ENCODE peak calls at places on chromosomes 7 and 10, in seven cellular contexts. One of them, this sample, is unnamed. For H3K27me3, the result is how much of the 10 kb centered on the place peaks cover.

GRCh38 chr10:35343739-35344138 is 7.4 kb downstream of the CCNY start:
- DNase-seq in dorsolateral prefrontal cortex: no peak
- DNase-seq in AG04450: no peak
- DNase-seq in ascending aorta: no peak
- DNase-seq in H9: no peak
- DNase-seq in colonic mucosa: no peak
- DNase-seq in mammary epithelial cell: no peak
- DNase-seq in this sample: no peak

GRCh38 chr7:102425639-102426267 is 7.6 kb upstream of the ORAI2 start:
- DNase-seq in dorsolateral prefrontal cortex: no peak
- DNase-seq in AG04450: no peak
- DNase-seq in ascending aorta: peak
- DNase-seq in H9: peak
- DNase-seq in colonic mucosa: peak
- DNase-seq in mammary epithelial cell: no peak
- DNase-seq in this sample: no peak

GRCh38 chr7:79403451-79403850 is 50.0 kb downstream of the MAGI2 start:
- DNase-seq in dorsolateral prefrontal cortex: no peak
- DNase-seq in AG04450: no peak
- DNase-seq in ascending aorta: no peak
- DNase-seq in H9: no peak
- DNase-seq in colonic mucosa: no peak
- DNase-seq in mammary epithelial cell: no peak
- DNase-seq in this sample: no peak

GRCh38 chr7:90512841-90513254 is 43.4 kb downstream of the PTTG1IP2 start:
- DNase-seq in dorsolateral prefrontal cortex: no peak
- DNase-seq in AG04450: no peak
- DNase-seq in ascending aorta: no peak
- DNase-seq in H9: no peak
- DNase-seq in colonic mucosa: no peak
- DNase-seq in mammary epithelial cell: no peak
- DNase-seq in this sample: no peak

GRCh38 chr7:152366662-152367061 is 69.1 kb downstream of the KMT2C start:
- DNase-seq in dorsolateral prefrontal cortex: no peak
- DNase-seq in AG04450: no peak
- DNase-seq in ascending aorta: no peak
- DNase-seq in H9: no peak
- DNase-seq in colonic mucosa: peak
- DNase-seq in mammary epithelial cell: no peak
- DNase-seq in this sample: no peak

GRCh38 chr10:96720422-96721206 is at the start of gene PIK3AP1:
- DNase-seq in dorsolateral prefrontal cortex: no peak
- DNase-seq in AG04450: no peak
- DNase-seq in ascending aorta: no peak
- DNase-seq in H9: peak
- DNase-seq in colonic mucosa: peak
- DNase-seq in mammary epithelial cell: no peak
- DNase-seq in this sample: peak

GRCh38 chr10:35564276-35564982 is 40.7 kb upstream of the GJD4 start:
- DNase-seq in dorsolateral prefrontal cortex: no peak
- DNase-seq in AG04450: no peak
- DNase-seq in ascending aorta: no peak
- DNase-seq in H9: no peak
- DNase-seq in colonic mucosa: no peak
- DNase-seq in mammary epithelial cell: no peak
- DNase-seq in this sample: no peak

GRCh38 chr10:49140306-49141175 is 6.7 kb upstream of the FAM170B start:
- DNase-seq in dorsolateral prefrontal cortex: no peak
- DNase-seq in AG04450: no peak
- DNase-seq in ascending aorta: no peak
- DNase-seq in H9: no peak
- DNase-seq in colonic mucosa: no peak
- DNase-seq in mammary epithelial cell: no peak
- DNase-seq in this sample: no peak

GRCh38 chr10:131144711-131145375 is 166.7 kb downstream of the TCERG1L start:
- DNase-seq in dorsolateral prefrontal cortex: no peak
- DNase-seq in AG04450: no peak
- DNase-seq in ascending aorta: no peak
- DNase-seq in H9: no peak
- DNase-seq in colonic mucosa: no peak
- DNase-seq in mammary epithelial cell: no peak
- DNase-seq in this sample: no peak

GRCh38 chr7:23418046-23418445 is 52.2 kb downstream of the IGF2BP3 start:
- DNase-seq in dorsolateral prefrontal cortex: no peak
- DNase-seq in AG04450: no peak
- DNase-seq in ascending aorta: no peak
- DNase-seq in H9: no peak
- DNase-seq in colonic mucosa: no peak
- DNase-seq in mammary epithelial cell: peak
- DNase-seq in this sample: no peak

GRCh38 chr7:67663644-67664043 is 667.0 kb downstream of the TYW1 start:
- DNase-seq in dorsolateral prefrontal cortex: no peak
- DNase-seq in AG04450: no peak
- DNase-seq in ascending aorta: no peak
- DNase-seq in H9: no peak
- DNase-seq in colonic mucosa: no peak
- DNase-seq in mammary epithelial cell: no peak
- DNase-seq in this sample: no peak

GRCh38 chr10:132396495-132397035 is 435 bp upstream of the PWWP2B start:
- DNase-seq in dorsolateral prefrontal cortex: no peak
- DNase-seq in AG04450: no peak
- DNase-seq in ascending aorta: no peak
- DNase-seq in H9: no peak
- DNase-seq in colonic mucosa: no peak
- DNase-seq in mammary epithelial cell: no peak
- DNase-seq in this sample: peak

GRCh38 chr10:47311193-47311899 is 10.9 kb upstream of the GDF2 start:
- DNase-seq in dorsolateral prefrontal cortex: no peak
- DNase-seq in AG04450: no peak
- DNase-seq in ascending aorta: no peak
- DNase-seq in H9: no peak
- DNase-seq in colonic mucosa: peak
- DNase-seq in mammary epithelial cell: no peak
- DNase-seq in this sample: no peak

GRCh38 chr7:107179326-107180163 is 10.7 kb downstream of the HBP1 start:
- DNase-seq in dorsolateral prefrontal cortex: no peak
- DNase-seq in AG04450: no peak
- DNase-seq in ascending aorta: no peak
- DNase-seq in H9: no peak
- DNase-seq in colonic mucosa: peak
- DNase-seq in mammary epithelial cell: peak
- DNase-seq in this sample: peak

GRCh38 chr7:39415091-39415820 is 150.9 kb upstream of the YAE1 start:
- DNase-seq in dorsolateral prefrontal cortex: no peak
- DNase-seq in AG04450: no peak
- DNase-seq in ascending aorta: no peak
- DNase-seq in H9: no peak
- DNase-seq in colonic mucosa: no peak
- DNase-seq in mammary epithelial cell: no peak
- DNase-seq in this sample: no peak
- H3K27me3 ChIP-seq in dorsolateral prefrontal cortex: under half
- H3K27me3 ChIP-seq in AG04450: under half
- H3K27me3 ChIP-seq in ascending aorta: under half
- H3K27me3 ChIP-seq in H9: under half
- H3K27me3 ChIP-seq in colonic mucosa: under half
- H3K27me3 ChIP-seq in mammary epithelial cell: under half
- H3K27me3 ChIP-seq in this sample: under half

DNA sequence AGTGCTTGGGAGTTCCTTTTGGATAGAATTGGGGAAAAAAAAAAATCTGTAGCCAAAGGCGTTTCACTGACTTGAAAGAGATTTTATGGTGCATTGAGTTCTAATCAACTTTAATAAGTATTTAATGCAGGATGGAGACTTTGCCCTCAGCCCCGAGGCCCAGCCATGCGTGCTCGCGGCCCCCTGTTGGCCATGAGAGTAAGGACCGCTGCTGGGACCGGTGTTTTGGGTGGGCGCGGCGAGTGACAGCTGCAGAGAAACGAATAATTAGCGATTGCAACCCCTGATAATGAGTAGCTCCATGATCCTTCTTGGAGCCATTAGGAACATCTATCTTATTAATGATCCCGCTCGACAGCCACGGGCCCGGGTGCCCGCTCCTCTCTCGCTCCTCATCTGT is 347.4 kb downstream of the RPS24 start:
- DNase-seq in dorsolateral prefrontal cortex: no peak
- DNase-seq in AG04450: no peak
- DNase-seq in ascending aorta: no peak
- DNase-seq in H9: peak
- DNase-seq in colonic mucosa: no peak
- DNase-seq in mammary epithelial cell: no peak
- DNase-seq in this sample: no peak
- TF ChIP-seq CTCF in dorsolateral prefrontal cortex: no peak
- TF ChIP-seq CTCF in AG04450: peak
- TF ChIP-seq CTCF in ascending aorta: no peak
- TF ChIP-seq CTCF in H9: peak
- TF ChIP-seq CTCF in colonic mucosa: no peak
- TF ChIP-seq CTCF in mammary epithelial cell: no peak
- TF ChIP-seq CTCF in this sample: peak

GRCh38 chr10:103563231-103564115 is 70.0 kb downstream of the NEURL1 start:
- DNase-seq in dorsolateral prefrontal cortex: no peak
- DNase-seq in AG04450: no peak
- DNase-seq in ascending aorta: no peak
- DNase-seq in H9: no peak
- DNase-seq in colonic mucosa: no peak
- DNase-seq in mammary epithelial cell: no peak
- DNase-seq in this sample: no peak
- H3K27me3 ChIP-seq in dorsolateral prefrontal cortex: under half
- H3K27me3 ChIP-seq in AG04450: half or more
- H3K27me3 ChIP-seq in ascending aorta: under half
- H3K27me3 ChIP-seq in H9: under half
- H3K27me3 ChIP-seq in colonic mucosa: under half
- H3K27me3 ChIP-seq in mammary epithelial cell: under half
- H3K27me3 ChIP-seq in this sample: under half

GRCh38 chr10:88117869-88118632 is 254.6 kb downstream of the PTEN start:
- DNase-seq in dorsolateral prefrontal cortex: no peak
- DNase-seq in AG04450: no peak
- DNase-seq in ascending aorta: no peak
- DNase-seq in H9: peak
- DNase-seq in colonic mucosa: no peak
- DNase-seq in mammary epithelial cell: no peak
- DNase-seq in this sample: no peak
- TF ChIP-seq CTCF in dorsolateral prefrontal cortex: no peak
- TF ChIP-seq CTCF in AG04450: no peak
- TF ChIP-seq CTCF in ascending aorta: no peak
- TF ChIP-seq CTCF in H9: peak
- TF ChIP-seq CTCF in colonic mucosa: no peak
- TF ChIP-seq CTCF in mammary epithelial cell: peak
- TF ChIP-seq CTCF in this sample: no peak

DNA sequence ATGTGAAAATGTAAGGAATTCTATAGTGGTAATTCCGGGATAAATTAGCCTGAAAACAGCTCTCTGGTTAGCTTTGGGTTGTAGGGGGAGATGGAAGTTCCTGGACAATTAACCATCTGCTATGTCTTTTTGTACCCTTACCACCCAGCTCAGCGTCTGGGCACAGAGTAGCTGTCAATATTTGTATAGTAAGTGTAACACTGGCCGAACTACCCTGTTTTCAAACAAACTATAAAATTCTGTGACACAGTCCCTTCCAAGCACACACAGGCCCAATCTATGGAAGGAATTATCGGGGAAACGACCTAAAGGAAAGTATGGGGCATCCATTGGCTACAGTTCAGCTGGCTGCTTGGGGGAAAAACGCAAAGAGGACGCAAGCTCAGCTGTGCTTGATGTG is 869 bp upstream of the LHFPL3 start:
- DNase-seq in dorsolateral prefrontal cortex: no peak
- DNase-seq in AG04450: no peak
- DNase-seq in ascending aorta: no peak
- DNase-seq in H9: no peak
- DNase-seq in colonic mucosa: no peak
- DNase-seq in mammary epithelial cell: no peak
- DNase-seq in this sample: no peak
- H3K27me3 ChIP-seq in dorsolateral prefrontal cortex: under half
- H3K27me3 ChIP-seq in AG04450: under half
- H3K27me3 ChIP-seq in ascending aorta: under half
- H3K27me3 ChIP-seq in H9: under half
- H3K27me3 ChIP-seq in colonic mucosa: under half
- H3K27me3 ChIP-seq in mammary epithelial cell: under half
- H3K27me3 ChIP-seq in this sample: half or more